ENCODE peak calls at places on chromosomes 13 and 19, in four cellular contexts. Q is tibial artery, K is endothelial cell, W is AG09319. Z is an unnamed sample.

GRCh38 chr19:19155495-19156219 is 14.4 kb downstream of the MEF2B start:
- DNase-seq in W (no peak), Q (no peak), K (no peak), Z (no peak)

GRCh38 chr13:85503797-85504196 is 295.4 kb downstream of the SLITRK6 start:
- DNase-seq in W (no peak), Q (no peak), K (no peak), Z (peak; percentile 11)

GRCh38 chr19:616276-616675 is 17.1 kb downstream of the POLRMT start:
- DNase-seq in W (no peak), K (no peak), Q (no peak), Z (no peak)

GRCh38 chr19:42606660-42607351 is 12.1 kb upstream of the CEACAM8 start:
- DNase-seq in K (peak; percentile 83), Q (no peak), W (no peak), Z (no peak)

GRCh38 chr19:55676384-55676783 is 1.4 kb downstream of the EPN1 start:
- DNase-seq in K (no peak), W (no peak), Q (no peak), Z (no peak)

GRCh38 chr13:29513002-29513980 is 82.2 kb downstream of the SLC7A1 start:
- DNase-seq in K (no peak), W (no peak), Q (no peak), Z (no peak)

GRCh38 chr19:36152061-36152885 is at the start of gene COX7A1:
- DNase-seq in W (no peak), K (no peak), Q (peak; percentile 85), Z (no peak)

GRCh38 chr19:55179570-55180484 is at the start of gene SYT5:
- DNase-seq in W (no peak), K (peak; percentile 75), Q (no peak), Z (no peak)

GRCh38 chr19:2221250-2221831 is 14.8 kb downstream of the PLEKHJ1 start:
- DNase-seq in Q (no peak), K (no peak), W (no peak), Z (no peak)

GRCh38 chr19:13526552-13526951 is 20.3 kb upstream of the CACNA1A start:
- DNase-seq in K (no peak), W (no peak), Q (no peak), Z (no peak)

GRCh38 chr19:7658219-7658686 is 10.6 kb upstream of the RETN start:
- DNase-seq in Q (no peak), W (no peak), K (no peak), Z (no peak)

GRCh38 chr13:111337741-111338140 is 17.3 kb downstream of the TEX29 start:
- DNase-seq in W (no peak), K (no peak), Q (no peak), Z (no peak)

GRCh38 chr19:49932731-49933131 is 3.4 kb upstream of the NUP62 start:
- DNase-seq in W (no peak), Q (no peak), K (no peak), Z (no peak)

GRCh38 chr13:42337808-42338600 is 66.1 kb downstream of the AKAP11 start:
- DNase-seq in Q (no peak), K (no peak), W (no peak), Z (no peak)

GRCh38 chr19:5166262-5166661 is 174.3 kb downstream of the PTPRS start:
- DNase-seq in W (peak; percentile 8), Q (no peak), K (no peak), Z (peak; percentile 15)

GRCh38 chr13:33367186-33367895 is 81.8 kb upstream of the STARD13 start:
- DNase-seq in W (no peak), Q (no peak), K (no peak), Z (no peak)

GRCh38 chr19:50720921-50721291 is 1.3 kb upstream of the SHANK1 start:
- DNase-seq in W (peak; percentile 14), K (no peak), Q (no peak), Z (no peak)

GRCh38 chr19:29636553-29637325 is 28.5 kb upstream of the PLEKHF1 start:
- DNase-seq in W (no peak), K (no peak), Q (no peak), Z (no peak)

GRCh38 chr19:16244091-16244490 is 46.4 kb downstream of the AP1M1 start:
- DNase-seq in K (no peak), W (peak; percentile 25), Q (no peak), Z (no peak)

GRCh38 chr19:45739498-45740439 is 6.5 kb downstream of the MEIOSIN start:
- DNase-seq in K (no peak), Q (no peak), W (no peak), Z (no peak)

GRCh38 chr13:75357576-75358295 is 124.2 kb downstream of the TBC1D4 start:
- DNase-seq in W (no peak), K (peak; percentile 57), Q (no peak), Z (no peak)

GRCh38 chr13:41216160-41216559 is 21.8 kb upstream of the KBTBD7 start:
- DNase-seq in Q (no peak), W (peak; percentile 57), K (no peak), Z (peak; percentile 8)

GRCh38 chr19:58181902-58182576 is 822 bp upstream of the ZNF274 start:
- DNase-seq in W (no peak), Q (no peak), K (peak; percentile 12), Z (no peak)

DNA sequence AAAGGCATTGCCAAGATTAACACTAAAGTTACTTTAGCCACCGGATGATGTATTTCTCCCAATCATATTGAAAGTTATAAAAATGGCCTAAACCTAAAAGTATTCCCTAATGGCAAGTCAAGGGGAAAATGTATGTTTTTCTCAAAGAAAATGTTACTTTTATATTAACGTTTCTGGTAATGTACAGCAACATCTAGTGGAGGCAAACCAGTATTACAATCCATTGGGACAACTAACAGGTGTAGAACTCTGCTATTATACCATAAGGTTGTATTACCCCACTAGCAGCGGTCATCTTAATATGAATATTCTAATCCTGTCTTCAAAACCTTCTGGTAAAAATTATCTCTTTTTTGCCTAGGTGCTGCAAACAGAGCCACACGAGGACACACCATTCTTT is 69.2 kb downstream of the ZNF100 start:
- DNase-seq in W (no peak), K (no peak), Q (no peak), Z (no peak)
- TF ChIP-seq CTCF in W (peak; percentile 35), K (peak; percentile 59), Q (peak; percentile 63), Z (no peak)

DNA sequence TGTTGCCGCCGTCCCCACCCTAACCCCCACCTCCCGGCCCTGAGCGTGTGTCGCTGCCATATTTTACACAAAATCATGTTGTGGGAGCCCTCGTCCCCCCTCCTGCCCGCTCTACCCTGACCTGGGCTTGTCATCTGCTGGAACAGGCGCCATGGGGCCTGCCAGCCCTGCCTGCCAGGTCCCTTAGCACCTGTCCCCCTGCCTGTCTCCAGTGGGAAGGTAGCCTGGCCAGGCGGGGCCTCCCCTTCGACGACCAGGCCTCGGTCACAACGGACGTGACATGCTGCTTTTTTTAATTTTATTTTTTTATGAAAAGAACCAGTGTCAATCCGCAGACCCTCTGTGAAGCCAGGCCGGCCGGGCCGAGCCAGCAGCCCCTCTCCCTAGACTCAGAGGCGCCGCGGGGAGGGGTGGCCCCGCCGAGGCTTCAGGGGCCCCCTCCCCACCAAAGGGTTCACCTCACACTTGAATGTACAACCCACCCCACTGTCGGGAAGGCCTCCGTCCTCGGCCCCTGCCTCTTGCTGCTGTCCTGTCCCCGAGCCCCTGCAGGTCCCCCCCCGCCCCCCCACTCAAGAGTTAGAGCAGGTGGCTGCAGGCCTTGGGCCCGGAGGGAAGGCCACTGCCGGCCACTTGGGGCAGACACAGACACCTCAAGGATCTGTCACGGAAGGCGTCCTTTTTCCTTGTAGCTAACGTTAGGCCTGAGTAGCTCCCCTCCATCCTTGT is 6.4 kb downstream of the YIPF2 start:
- DNase-seq in K (no peak), W (no peak), Q (no peak), Z (no peak)
- TF ChIP-seq CTCF in K (no peak), W (no peak), Q (no peak), Z (no peak)

GRCh38 chr13:77918391-77919261 is at the start of gene EDNRB:
- DNase-seq in K (peak; percentile 43), Q (peak; percentile 31), W (no peak), Z (peak; percentile 23)
- TF ChIP-seq CTCF in K (no peak), Q (no peak), W (peak; percentile 27), Z (peak; percentile 18)

GRCh38 chr19:39845621-39846175 is 481 bp downstream of the FBL start:
- DNase-seq in Q (no peak), W (peak; percentile 5), K (no peak), Z (no peak)
- TF ChIP-seq CTCF in Q (no peak), W (peak; percentile 33), K (no peak), Z (peak; percentile 24)

GRCh38 chr13:114062341-114062740 is 70.1 kb downstream of the RASA3 start:
- DNase-seq in K (no peak), W (no peak), Q (no peak), Z (no peak)
- TF ChIP-seq CTCF in K (no peak), W (no peak), Q (no peak), Z (no peak)

Z was measured in astrocyte of the cerebellum.